ENCODE peak calls at places on chromosomes 6 and 20, in four cellular contexts. E, P, X and Z are unnamed samples. For H3K9me3 and H3K4me1, the result is how much of the 10 kb centered on the place peaks cover.

GRCh38 chr20:24912397-24913075 is 36.5 kb upstream of the CST7 start:
- DNase-seq in E (no peak), P (no peak), X (no peak), Z (peak)

GRCh38 chr6:20411953-20412352 is 10.3 kb downstream of the E2F3 start:
- DNase-seq in E (no peak), P (no peak), X (no peak), Z (no peak)

GRCh38 chr6:112007254-112007653 is 46.6 kb upstream of the CCN6 start:
- DNase-seq in E (no peak), P (peak), X (no peak), Z (no peak)

GRCh38 chr20:10051185-10051584 is 16.4 kb downstream of the ANKEF1 start:
- DNase-seq in E (no peak), P (no peak), X (no peak), Z (no peak)

GRCh38 chr6:129835691-129836090 is 25.4 kb downstream of the TMEM244 start:
- DNase-seq in E (no peak), P (no peak), X (no peak), Z (no peak)

GRCh38 chr6:95091823-95092436 is 485.4 kb upstream of the MANEA start:
- DNase-seq in E (no peak), P (peak), X (no peak), Z (no peak)

GRCh38 chr6:45169815-45170214 is 158.3 kb upstream of the RUNX2 start:
- DNase-seq in E (no peak), P (no peak), X (no peak), Z (no peak)

GRCh38 chr20:46113071-46113470 is 5.0 kb upstream of the CD40 start:
- DNase-seq in E (no peak), P (no peak), X (no peak), Z (no peak)

GRCh38 chr6:51660767-51661166 is 426.6 kb downstream of the PKHD1 start:
- DNase-seq in E (no peak), P (no peak), X (no peak), Z (no peak)

GRCh38 chr20:16005612-16006493 is 567.4 kb downstream of the KIF16B start:
- DNase-seq in E (no peak), P (no peak), X (no peak), Z (no peak)

GRCh38 chr6:93894521-93894920 is 475.2 kb upstream of the EPHA7 start:
- DNase-seq in E (no peak), P (no peak), X (no peak), Z (no peak)

GRCh38 chr6:132084811-132085509 is 133.8 kb upstream of the CCN2 start:
- DNase-seq in E (no peak), P (peak), X (no peak), Z (no peak)

GRCh38 chr6:43718387-43719105 is 31.0 kb upstream of the MRPS18A start:
- DNase-seq in E (no peak), P (no peak), X (no peak), Z (no peak)

GRCh38 chr6:158910484-158911075 is 89.4 kb downstream of the RSPH3 start:
- DNase-seq in E (no peak), P (no peak), X (peak), Z (no peak)

GRCh38 chr6:124029535-124029934 is 225.9 kb downstream of the NKAIN2 start:
- DNase-seq in E (no peak), P (no peak), X (no peak), Z (no peak)

GRCh38 chr6:47741807-47742206 is 40.0 kb upstream of the OPN5 start:
- DNase-seq in E (peak), P (no peak), X (no peak), Z (peak)

GRCh38 chr20:33079267-33079666 is at the start of gene BPIFB4:
- DNase-seq in E (no peak), P (peak), X (no peak), Z (no peak)

GRCh38 chr20:51446230-51446629 is 96.3 kb downstream of the NFATC2 start:
- DNase-seq in E (no peak), P (no peak), X (no peak), Z (no peak)

GRCh38 chr6:112563368-112563767 is 216.2 kb downstream of the RFPL4B start:
- DNase-seq in E (no peak), P (peak), X (peak), Z (no peak)

GRCh38 chr20:31675828-31676533 is 38.3 kb downstream of the COX4I2 start:
- DNase-seq in E (no peak), P (no peak), X (no peak), Z (peak)

DNA sequence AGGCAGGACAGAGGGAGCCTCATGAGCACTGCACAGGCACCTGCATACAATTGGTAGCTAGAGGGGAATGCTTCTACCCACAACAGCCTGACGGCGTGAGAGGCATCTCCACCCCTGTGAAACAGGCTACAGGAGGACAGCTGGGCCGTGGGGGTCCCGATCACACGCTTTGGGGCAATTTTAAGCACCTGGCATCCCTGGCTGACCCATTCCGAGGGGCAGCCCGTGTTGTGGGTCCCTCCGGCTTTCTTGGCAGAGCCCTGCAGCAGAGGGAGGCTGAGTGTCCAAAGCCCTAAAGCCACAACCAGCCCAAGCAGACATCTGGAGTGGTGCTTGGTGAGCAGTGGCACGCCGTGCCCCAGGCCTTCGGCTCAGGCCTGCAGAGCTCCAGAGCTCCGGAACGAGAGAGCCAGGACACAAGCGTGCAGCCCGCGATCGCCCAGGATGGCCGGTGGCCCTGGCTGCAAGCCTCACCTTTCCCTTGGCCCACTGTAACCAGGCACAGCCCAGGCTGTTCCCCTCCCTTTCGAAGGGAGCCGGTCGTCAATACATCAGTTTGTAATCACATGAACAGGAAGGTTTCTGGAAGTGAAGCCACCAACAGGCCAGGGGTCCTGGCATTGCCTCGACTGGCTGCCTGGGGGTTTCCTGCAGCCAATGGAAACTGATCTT is 81.4 kb downstream of the DLL1 start:
- DNase-seq in E (no peak), P (no peak), X (peak), Z (peak)
- H3K9me3 ChIP-seq in E (under half), P (under half), X (under half), Z (under half)

DNA sequence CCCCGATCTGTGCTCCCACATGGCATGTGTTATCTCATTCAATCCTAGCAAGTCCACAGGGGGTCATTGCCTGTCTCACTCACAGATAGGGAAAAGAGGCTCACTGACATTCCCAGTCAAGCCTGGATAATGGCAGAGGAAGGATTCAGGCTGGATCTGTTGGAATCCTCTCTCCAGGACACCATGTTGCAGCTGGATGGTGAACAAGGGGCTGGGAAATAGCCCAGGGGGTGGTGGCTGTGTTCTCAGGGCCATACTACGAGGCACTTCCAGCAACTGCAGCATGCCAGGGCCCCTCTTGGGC is 5.0 kb upstream of the SPDEF start:
- DNase-seq in E (no peak), P (no peak), X (no peak), Z (no peak)
- H3K4me1 ChIP-seq in E (under half), P (under half), X (under half), Z (under half)

GRCh38 chr6:169014681-169015080 is 239.0 kb downstream of the THBS2 start:
- DNase-seq in E (no peak), P (no peak), X (no peak), Z (no peak)
- H3K9me3 ChIP-seq in E (under half), P (under half), X (under half), Z (under half)

DNA sequence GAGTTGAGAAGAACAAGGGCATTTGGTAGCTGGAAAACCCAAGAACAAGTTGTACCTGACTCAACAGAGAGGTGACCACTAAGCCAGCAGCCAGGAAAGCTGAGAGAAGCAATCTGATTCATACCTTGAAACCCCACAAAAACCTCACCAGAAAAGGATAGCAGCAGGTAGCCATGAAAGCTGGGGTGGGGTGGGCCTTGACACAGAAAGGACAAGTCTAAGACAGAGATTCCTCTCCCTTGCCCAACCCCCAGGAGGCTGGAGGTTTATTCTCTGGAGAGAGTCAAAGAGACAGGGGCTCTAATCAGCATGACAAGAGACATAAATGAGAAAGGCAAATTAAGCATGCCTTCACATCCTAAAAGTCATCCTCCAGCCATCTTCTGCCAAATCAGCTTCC is 151.7 kb upstream of the DST start:
- DNase-seq in E (no peak), P (no peak), X (peak), Z (no peak)
- H3K4me1 ChIP-seq in E (under half), P (half or more), X (under half), Z (under half)

GRCh38 chr6:168093634-168094033 is 14.6 kb upstream of the FRMD1 start:
- DNase-seq in E (peak), P (no peak), X (no peak), Z (no peak)
- H3K9me3 ChIP-seq in E (under half), P (under half), X (under half), Z (under half)

DNA sequence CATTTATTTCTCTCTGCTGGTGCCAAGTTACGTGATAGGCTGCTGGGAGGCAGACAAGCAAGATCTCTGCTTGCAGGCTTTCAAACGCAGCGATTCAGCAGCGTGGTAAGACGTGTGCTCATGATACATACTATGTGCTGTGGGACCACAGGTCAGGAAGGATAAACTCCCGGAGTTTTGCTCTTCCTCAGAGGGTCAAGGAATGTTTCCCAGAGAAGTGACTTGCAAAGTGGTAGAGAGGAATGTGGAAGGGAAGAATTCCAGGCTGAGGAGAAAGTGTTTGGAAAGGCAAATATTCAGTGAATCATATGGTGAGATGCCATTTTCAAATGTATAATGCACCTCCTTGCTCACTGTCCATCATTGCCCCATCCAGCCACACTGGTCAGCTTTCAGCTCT is 46.5 kb downstream of the UTRN start:
- DNase-seq in E (no peak), P (no peak), X (no peak), Z (no peak)
- H3K4me1 ChIP-seq in E (half or more), P (under half), X (under half), Z (under half)

GRCh38 chr6:137210903-137211302 is 8.3 kb downstream of the IFNGR1 start:
- DNase-seq in E (no peak), P (peak), X (no peak), Z (no peak)
- H3K9me3 ChIP-seq in E (under half), P (under half), X (under half), Z (under half)

GRCh38 chr6:56655250-56655649 is 12.6 kb upstream of the DST start:
- DNase-seq in E (no peak), P (peak), X (no peak), Z (no peak)

GRCh38 chr6:56657364-56657763 is 14.7 kb upstream of the DST start:
- DNase-seq in E (no peak), P (no peak), X (no peak), Z (no peak)

GRCh38 chr6:56659721-56660373 is 17.2 kb upstream of the DST start:
- DNase-seq in E (no peak), P (no peak), X (no peak), Z (no peak)

GRCh38 chr6:56655996-56656395 is 13.3 kb upstream of the DST start:
- DNase-seq in E (no peak), P (no peak), X (no peak), Z (no peak)

GRCh38 chr6:56656466-56656865 is 13.8 kb upstream of the DST start:
- DNase-seq in E (no peak), P (no peak), X (no peak), Z (no peak)
- H3K4me1 ChIP-seq in E (under half), P (under half), X (under half), Z (under half)

GRCh38 chr20:22816016-22816415 is 219.1 kb upstream of the SSTR4 start:
- DNase-seq in E (no peak), P (no peak), X (no peak), Z (no peak)
- H3K9me3 ChIP-seq in E (under half), P (under half), X (under half), Z (under half)